ENCODE peak calls at places on chromosomes 2 and 18, in four cellular contexts. X, C, A and M are unnamed samples. For H3K36me3, the result is how much of the 10 kb centered on the place peaks cover.

GRCh38 chr2:200040831-200041230 is 85.4 kb downstream of the MAIP1 start:
- DNase-seq in X (no peak), C (no peak), A (no peak), M (no peak)

GRCh38 chr18:29605365-29605764 is 1428.4 kb upstream of the CDH2 start:
- DNase-seq in X (peak), C (no peak), A (no peak), M (no peak)

GRCh38 chr2:174623106-174623680 is 25.6 kb upstream of the WIPF1 start:
- DNase-seq in X (no peak), C (no peak), A (no peak), M (no peak)

GRCh38 chr18:7954229-7954628 is 387.1 kb downstream of the PTPRM start:
- DNase-seq in X (no peak), C (no peak), A (no peak), M (no peak)

GRCh38 chr2:142545036-142545435 is 332.4 kb upstream of the KYNU start:
- DNase-seq in X (no peak), C (no peak), A (no peak), M (no peak)

GRCh38 chr2:45595724-45596435 is 15.2 kb downstream of the SRBD1 start:
- DNase-seq in X (no peak), C (no peak), A (peak), M (no peak)

GRCh38 chr2:32918774-32919173 is 28.0 kb upstream of the LTBP1 start:
- DNase-seq in X (no peak), C (no peak), A (no peak), M (no peak)

GRCh38 chr2:119808516-119809147 is 48.9 kb downstream of the PTPN4 start:
- DNase-seq in X (peak), C (no peak), A (no peak), M (no peak)

GRCh38 chr18:49249523-49249922 is 210.9 kb downstream of the DYM start:
- DNase-seq in X (no peak), C (no peak), A (no peak), M (no peak)

GRCh38 chr2:61023670-61024069 is 5.6 kb upstream of the PUS10 start:
- DNase-seq in X (no peak), C (no peak), A (no peak), M (no peak)

GRCh38 chr18:23712445-23712844 is 23.2 kb downstream of the LAMA3 start:
- DNase-seq in X (no peak), C (no peak), A (no peak), M (no peak)

GRCh38 chr2:152875832-152876669 is 157.6 kb downstream of the ARL6IP6 start:
- DNase-seq in X (no peak), C (no peak), A (no peak), M (no peak)

GRCh38 chr2:78416625-78417300 is 608.7 kb upstream of the REG3G start:
- DNase-seq in X (no peak), C (no peak), A (no peak), M (no peak)

GRCh38 chr2:20663196-20664070 is 3.5 kb upstream of the GDF7 start:
- DNase-seq in X (no peak), C (peak), A (no peak), M (peak)

GRCh38 chr2:106990307-106990706 is 104.3 kb upstream of the ST6GAL2 start:
- DNase-seq in X (no peak), C (no peak), A (no peak), M (no peak)

DNA sequence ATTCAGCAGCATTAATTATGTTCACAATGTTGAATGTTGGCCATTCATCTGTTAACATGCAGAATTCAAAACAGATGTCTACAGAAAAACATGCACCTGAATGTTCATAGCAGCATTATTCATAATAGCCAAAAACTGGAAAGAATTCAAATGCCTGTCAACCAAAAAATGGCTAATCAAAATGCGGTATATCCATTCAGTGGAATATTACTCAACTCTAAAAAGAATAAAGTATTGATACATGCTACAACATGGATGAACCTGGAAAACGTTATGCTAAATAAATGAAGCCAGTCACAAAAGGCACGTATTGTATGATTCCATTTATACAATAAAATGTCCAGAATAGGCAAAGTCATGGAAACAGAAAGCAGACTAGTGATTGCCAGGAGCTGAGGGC is 68.0 kb downstream of the CCDC88A start:
- DNase-seq in X (no peak), C (no peak), A (no peak), M (no peak)
- H3K36me3 ChIP-seq in X (under half), C (under half), A (under half), M (under half)

GRCh38 chr2:239979243-239980023 is 45.7 kb downstream of the NDUFA10 start:
- DNase-seq in X (peak), C (peak), A (peak), M (peak)
- H3K36me3 ChIP-seq in X (under half), C (under half), A (under half), M (under half)

GRCh38 chr18:58691256-58691655 is 20.0 kb downstream of the MALT1 start:
- DNase-seq in X (no peak), C (no peak), A (no peak), M (no peak)
- H3K36me3 ChIP-seq in X (under half), C (under half), A (under half), M (under half)

GRCh38 chr2:65518751-65519150 is 86.4 kb upstream of the SPRED2 start:
- DNase-seq in X (no peak), C (no peak), A (no peak), M (no peak)
- H3K36me3 ChIP-seq in X (under half), C (under half), A (under half), M (under half)

GRCh38 chr2:27054721-27055120 is 3.3 kb downstream of the AGBL5 start:
- DNase-seq in X (no peak), C (no peak), A (no peak), M (no peak)

GRCh38 chr2:27057184-27057583 is 5.7 kb downstream of the AGBL5 start:
- DNase-seq in X (no peak), C (no peak), A (no peak), M (no peak)

GRCh38 chr2:27060323-27060722 is 8.9 kb downstream of the AGBL5 start:
- DNase-seq in X (no peak), C (no peak), A (no peak), M (no peak)

GRCh38 chr2:27059141-27059820 is 7.8 kb downstream of the AGBL5 start:
- DNase-seq in X (no peak), C (no peak), A (no peak), M (no peak)

GRCh38 chr2:27058210-27058609 is 6.7 kb downstream of the AGBL5 start:
- DNase-seq in X (no peak), C (no peak), A (no peak), M (no peak)
- H3K36me3 ChIP-seq in X (under half), C (half or more), A (under half), M (under half)

GRCh38 chr2:30511122-30512083 is 64.4 kb downstream of the LCLAT1 start:
- DNase-seq in X (peak), C (no peak), A (peak), M (no peak)

GRCh38 chr2:30505500-30506180 is 58.6 kb downstream of the LCLAT1 start:
- DNase-seq in X (peak), C (no peak), A (no peak), M (no peak)

GRCh38 chr2:30510409-30510808 is 63.4 kb downstream of the LCLAT1 start:
- DNase-seq in X (no peak), C (no peak), A (no peak), M (no peak)

GRCh38 chr2:30512243-30512866 is 65.3 kb downstream of the LCLAT1 start:
- DNase-seq in X (peak), C (no peak), A (no peak), M (no peak)

DNA sequence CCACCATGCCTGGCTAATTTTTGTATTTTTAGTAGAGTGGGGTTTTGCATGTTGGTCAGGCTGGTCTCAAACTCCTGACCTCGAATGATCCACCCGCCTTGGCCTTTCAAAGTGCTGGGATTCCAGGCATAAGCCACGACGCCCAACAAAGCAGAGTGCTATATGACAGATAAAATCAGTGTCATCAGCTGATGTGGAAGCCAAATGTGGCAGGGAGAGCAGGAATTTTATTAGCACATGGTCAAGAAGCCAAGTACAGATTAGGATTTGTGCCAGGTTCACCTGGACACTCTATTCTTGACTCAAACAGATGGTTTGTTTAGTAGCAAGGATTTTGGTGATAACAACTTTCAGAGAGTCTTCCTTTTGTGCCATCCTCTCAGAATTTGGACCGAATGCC is 62.7 kb downstream of the LCLAT1 start:
- DNase-seq in X (no peak), C (no peak), A (no peak), M (no peak)
- H3K36me3 ChIP-seq in X (under half), C (under half), A (under half), M (under half)

DNA sequence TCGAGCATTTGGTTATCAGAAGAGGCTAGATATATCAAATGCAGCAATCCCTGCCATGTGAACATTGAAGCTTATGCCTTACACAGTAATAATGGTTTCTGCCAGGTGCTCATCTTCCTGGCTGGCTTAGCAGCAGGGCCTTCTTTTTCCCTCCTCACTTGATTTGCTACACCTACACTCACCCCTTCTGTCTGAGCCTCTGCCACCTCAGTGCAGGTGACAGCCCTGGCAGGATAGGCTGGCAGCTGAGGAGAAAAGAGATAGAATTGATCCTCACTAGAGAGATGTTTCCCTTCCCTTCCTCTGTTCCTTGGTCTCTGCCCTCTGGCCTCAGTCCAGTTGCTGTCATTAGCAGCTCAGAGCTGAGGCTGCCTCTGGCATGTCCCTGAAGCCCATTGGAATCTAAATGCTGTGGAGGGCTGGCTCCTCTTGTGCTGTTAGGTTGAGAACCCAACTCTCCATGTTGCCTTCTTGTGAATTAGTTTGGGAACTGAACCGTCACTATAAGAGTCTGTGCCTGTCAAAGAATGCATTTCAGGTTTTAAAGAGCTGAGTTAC is 18.2 kb downstream of the MPHOSPH10 start:
- DNase-seq in X (no peak), C (no peak), A (no peak), M (no peak)
- H3K36me3 ChIP-seq in X (under half), C (half or more), A (under half), M (under half)

GRCh38 chr18:62558015-62558663 is 35.3 kb downstream of the ZCCHC2 start:
- DNase-seq in X (no peak), C (no peak), A (no peak), M (no peak)
- H3K36me3 ChIP-seq in X (under half), C (under half), A (under half), M (under half)

DNA sequence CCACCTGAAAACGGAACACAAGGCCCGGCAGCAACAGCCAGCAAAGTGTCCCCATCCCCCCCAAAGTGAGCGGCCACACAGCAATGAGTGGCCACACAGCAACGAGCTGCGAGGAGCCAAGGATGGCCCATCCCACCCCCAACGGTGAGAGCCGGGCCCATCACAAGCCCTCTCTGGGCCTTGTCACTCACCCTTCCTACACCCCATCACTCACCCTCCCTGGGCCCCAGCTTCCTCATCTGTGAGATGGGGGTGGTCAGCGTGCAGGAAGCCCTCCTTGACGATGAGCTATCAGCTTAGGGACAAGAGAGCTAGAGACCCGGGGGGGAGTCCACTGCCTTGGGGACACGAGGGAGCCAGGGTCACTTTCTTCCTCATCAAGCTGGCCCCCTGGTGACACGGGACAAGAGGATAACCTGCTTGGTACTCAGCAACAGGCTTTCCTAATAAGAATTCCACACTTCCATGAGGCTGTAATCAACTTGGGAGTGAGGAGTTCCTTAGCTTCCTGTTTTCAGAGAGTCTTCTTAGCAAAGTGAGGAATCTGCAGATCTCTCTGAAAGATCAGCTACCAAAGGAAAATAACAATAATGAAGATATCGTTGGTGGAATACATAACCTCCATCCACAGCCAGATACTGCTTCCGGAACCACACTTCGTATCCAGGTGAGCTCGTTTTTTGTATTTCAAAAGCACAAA is 92.7 kb downstream of the HDAC4 start:
- DNase-seq in X (peak), C (peak), A (peak), M (no peak)
- H3K36me3 ChIP-seq in X (under half), C (under half), A (under half), M (under half)